ENCODE peak calls at places on chromosomes 3 and 15, in seven cellular contexts. J is amniotic epithelial cell, Q is ACHN, S is heart left ventricle, K is NAMALWA, E is endothelial cell, G is T-helper 17 cell. P is an unnamed sample.

GRCh38 chr3:167691366-167691765 is 37.6 kb upstream of the WDR49 start:
- DNase-seq in J (no peak), Q (no peak), S (no peak), K (no peak), E (no peak), G (no peak), P (no peak)

GRCh38 chr15:92375057-92375456 is 18.6 kb upstream of the ST8SIA2 start:
- DNase-seq in J (no peak), Q (no peak), S (no peak), K (no peak), E (no peak), G (no peak), P (no peak)

GRCh38 chr3:171810278-171811058 is at the start of gene PLD1:
- DNase-seq in J (peak; percentile 81), Q (peak; percentile 83), S (peak; percentile 89), K (no peak), E (peak; percentile 59), G (peak; percentile 55), P (peak; percentile 91)

GRCh38 chr15:77654975-77655374 is 22.3 kb upstream of the LINGO1 start:
- DNase-seq in J (no peak), Q (peak; percentile 15), S (no peak), K (peak; percentile 50), E (peak; percentile 34), G (no peak), P (no peak)

GRCh38 chr3:44529927-44530326 is 25.1 kb upstream of the ZKSCAN7 start:
- DNase-seq in J (no peak), Q (no peak), S (no peak), K (peak; percentile 52), E (no peak), G (no peak), P (no peak)

GRCh38 chr15:33145447-33145846 is 49.1 kb downstream of the FMN1 start:
- DNase-seq in J (no peak), Q (no peak), S (no peak), K (no peak), E (no peak), G (no peak), P (no peak)

GRCh38 chr3:64220161-64220560 is 5.1 kb downstream of the PRICKLE2 start:
- DNase-seq in J (peak; percentile 74), Q (peak; percentile 81), S (no peak), K (no peak), E (no peak), G (no peak), P (no peak)

GRCh38 chr3:33139996-33140395 is 26.2 kb downstream of the CRTAP start:
- DNase-seq in J (peak; percentile 86), Q (no peak), S (no peak), K (no peak), E (no peak), G (no peak), P (no peak)

GRCh38 chr3:10964537-10965167 is 27.9 kb upstream of the SLC6A1 start:
- DNase-seq in J (peak; percentile 21), Q (peak; percentile 32), S (no peak), K (peak; percentile 13), E (peak; percentile 54), G (no peak), P (no peak)

GRCh38 chr3:192850501-192850981 is 67.1 kb downstream of the MB21D2 start:
- DNase-seq in J (peak; percentile 83), Q (peak; percentile 24), S (no peak), K (no peak), E (no peak), G (no peak), P (no peak)

GRCh38 chr3:177060492-177060891 is 136.8 kb downstream of the TBL1XR1 start:
- DNase-seq in J (no peak), Q (no peak), S (no peak), K (no peak), E (no peak), G (no peak), P (no peak)

GRCh38 chr3:170760174-170760526 is 109.8 kb downstream of the RPL22L1 start:
- DNase-seq in J (peak; percentile 58), Q (no peak), S (no peak), K (no peak), E (no peak), G (no peak), P (no peak)

P was measured in left ventricle myocardium superior.